ENCODE peak calls at places on chromosome 20, in four cellular contexts. N, G, K and P are unnamed samples.

GRCh38 chr20:36866681-36867485 is 9.1 kb upstream of the TLDC2 start:
- DNase-seq in N (no peak), G (no peak), K (no peak), P (no peak)

GRCh38 chr20:50821257-50821921 is 26.5 kb downstream of the BCAS4 start:
- DNase-seq in N (no peak), G (no peak), K (no peak), P (no peak)

GRCh38 chr20:60055740-60056139 is 97.5 kb downstream of the CDH26 start:
- DNase-seq in N (no peak), G (peak; percentile 4), K (peak; percentile 99), P (no peak)

GRCh38 chr20:14334306-14334930 is 3.0 kb downstream of the FLRT3 start:
- DNase-seq in N (no peak), G (no peak), K (no peak), P (no peak)

GRCh38 chr20:41163821-41164220 is 26.5 kb downstream of the PLCG1 start:
- DNase-seq in N (no peak), G (no peak), K (no peak), P (no peak)

GRCh38 chr20:49717693-49718092 is 4.0 kb upstream of the B4GALT5 start:
- DNase-seq in N (no peak), G (no peak), K (no peak), P (no peak)

GRCh38 chr20:49675368-49676151 is 38.1 kb downstream of the B4GALT5 start:
- DNase-seq in N (peak; percentile 32), G (peak; percentile 86), K (no peak), P (no peak)

GRCh38 chr20:53162251-53162835 is 190.2 kb downstream of the TSHZ2 start:
- DNase-seq in N (peak; percentile 46), G (no peak), K (no peak), P (no peak)

GRCh38 chr20:62031462-62032092 is 34.1 kb downstream of the TAF4 start:
- DNase-seq in N (no peak), G (no peak), K (no peak), P (no peak)

GRCh38 chr20:40508821-40509220 is 180.2 kb downstream of the MAFB start:
- DNase-seq in N (no peak), G (no peak), K (no peak), P (no peak)

GRCh38 chr20:4192378-4193048 is 177.2 kb upstream of the RNF24 start:
- DNase-seq in N (peak; percentile 86), G (no peak), K (no peak), P (no peak)

GRCh38 chr20:61845276-61845675 is 220.4 kb downstream of the TAF4 start:
- DNase-seq in N (no peak), G (no peak), K (no peak), P (no peak)

GRCh38 chr20:43925215-43925614 is 10.6 kb downstream of the TOX2 start:
- DNase-seq in N (no peak), G (peak; percentile 34), K (no peak), P (no peak)

DNA sequence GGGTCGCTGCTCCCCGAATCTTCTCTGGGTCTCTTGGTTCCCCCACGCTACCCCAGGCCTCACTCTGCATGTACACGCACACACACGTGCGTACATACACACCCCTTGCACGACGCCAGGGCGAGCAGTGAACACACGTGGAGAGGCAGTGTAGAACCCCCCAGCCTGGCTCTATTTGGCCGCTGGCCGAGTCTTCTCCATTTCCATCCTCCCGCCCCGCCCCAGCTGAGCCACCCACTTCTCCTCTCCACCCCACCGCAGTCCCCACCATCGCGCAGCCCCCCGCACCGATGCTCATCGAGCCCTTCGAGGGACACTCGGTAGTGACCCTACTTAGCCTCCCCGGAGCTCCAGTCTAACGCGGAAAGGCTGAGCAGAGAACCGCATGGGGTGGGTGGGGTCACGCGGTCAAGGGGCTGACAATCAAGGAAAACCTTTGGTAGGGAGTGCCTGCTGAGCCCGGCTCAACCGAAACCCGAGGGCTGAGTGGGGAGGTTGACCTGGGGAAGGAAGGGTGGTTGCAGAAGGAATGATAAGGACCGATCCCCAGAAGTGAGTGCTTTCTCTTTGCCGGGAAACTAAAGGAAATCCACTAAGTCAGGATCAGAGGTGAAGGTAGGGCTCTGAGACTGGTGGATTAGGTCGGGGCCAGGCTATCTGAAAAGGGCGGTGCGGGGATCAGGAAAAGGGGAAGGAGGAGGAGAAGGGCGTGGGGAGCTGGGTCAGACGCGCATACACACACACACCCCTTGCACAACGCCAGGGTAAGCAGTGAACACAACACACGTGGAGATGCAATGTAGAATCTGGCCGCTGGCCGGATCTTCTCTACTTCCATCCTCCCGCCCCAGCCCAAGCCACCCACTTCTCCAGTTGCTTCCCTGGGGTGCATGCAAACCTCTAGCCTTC is 49.8 kb downstream of the CPXM1 start:
- DNase-seq in N (peak; percentile 37), G (no peak), K (peak; percentile 90), P (no peak)
- TF ChIP-seq SPI1 in N (no peak), G (no peak), K (peak; percentile 42), P (no peak)

DNA sequence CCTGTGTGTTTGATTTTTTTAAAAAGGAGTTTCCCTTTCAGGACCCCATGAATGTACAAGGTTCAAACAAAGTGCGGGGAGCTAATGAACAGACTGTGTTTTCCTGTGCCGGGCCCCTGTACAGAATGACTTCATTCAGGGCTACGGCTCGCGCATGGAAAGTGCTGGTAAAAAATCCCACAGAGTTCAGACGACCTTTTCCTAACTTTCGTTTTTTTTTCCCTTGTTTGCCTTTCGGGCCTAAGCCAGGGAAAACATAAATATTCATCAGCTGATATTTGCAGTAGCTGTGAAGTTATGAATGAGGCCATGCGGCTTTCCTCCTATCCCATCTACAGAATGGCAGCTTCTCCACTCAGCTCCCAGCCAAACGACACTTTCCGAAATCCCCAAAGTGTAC is 74.0 kb downstream of the HAO1 start:
- DNase-seq in N (no peak), G (no peak), K (no peak), P (no peak)
- TF ChIP-seq POLR2AphosphoS5 in N (no peak), G (no peak), K (no peak), P (no peak)

DNA sequence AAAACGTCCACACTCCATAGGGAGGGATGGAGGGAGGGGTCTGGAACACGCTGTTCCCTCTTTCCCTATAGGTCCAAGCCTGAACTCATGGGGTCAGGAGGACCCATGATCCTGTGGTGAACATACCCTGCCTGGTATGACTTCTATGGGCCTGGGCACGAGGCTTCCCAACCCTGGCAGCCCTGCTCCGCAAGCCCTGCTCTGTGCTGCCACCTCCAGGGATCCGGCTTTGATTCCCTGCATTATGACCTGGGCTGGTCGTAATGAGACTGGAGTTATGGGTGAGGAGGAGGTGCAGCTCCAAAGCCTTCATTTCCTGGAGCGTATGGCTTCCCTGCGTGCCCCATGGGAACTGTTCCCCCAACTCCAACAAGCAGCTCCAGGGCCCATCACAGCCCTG is 54.9 kb downstream of the CDH22 start:
- DNase-seq in N (no peak), G (no peak), K (no peak), P (no peak)
- TF ChIP-seq SPI1 in N (no peak), G (no peak), K (no peak), P (no peak)

DNA sequence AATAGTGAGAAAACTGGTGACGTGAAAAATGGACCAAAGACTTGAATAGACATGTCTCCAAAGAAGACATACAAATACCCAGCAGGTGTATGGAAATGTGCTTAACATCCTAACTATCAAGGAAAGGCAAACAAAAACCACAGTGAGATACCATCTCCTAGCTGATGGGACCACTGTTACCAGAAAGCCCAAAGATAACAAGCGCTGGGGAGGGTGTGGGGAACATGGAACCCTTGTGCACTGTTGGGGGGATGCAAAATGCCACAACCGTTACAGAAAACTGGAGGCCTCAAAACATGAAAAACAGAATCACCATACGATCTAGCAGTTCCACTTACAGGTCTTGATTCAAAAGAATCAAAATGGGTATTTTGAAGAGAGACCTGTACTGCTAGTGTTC is 19.8 kb upstream of the RBM38 start:
- DNase-seq in N (no peak), G (no peak), K (no peak), P (no peak)
- TF ChIP-seq POLR2AphosphoS5 in N (peak; percentile 21), G (no peak), K (no peak), P (no peak)

GRCh38 chr20:23235173-23236027 is 115.2 kb upstream of the NXT1 start:
- DNase-seq in N (peak; percentile 61), G (no peak), K (peak; percentile 81), P (no peak)
- TF ChIP-seq SPI1 in N (no peak), G (no peak), K (no peak), P (no peak)